ENCODE peak calls at places on chromosomes 1 and 21, in eight cellular contexts. One of them, this sample, is unnamed.

GRCh38 chr1:22237433-22238093 is 94.7 kb upstream of the WNT4 start:
- DNase-seq in heart right ventricle: no peak
- DNase-seq in A549: no peak
- DNase-seq in CD8-positive, alpha-beta memory T cell: no peak
- DNase-seq in astrocyte of the spinal cord: no peak
- DNase-seq in heart left ventricle: no peak
- DNase-seq in H7: no peak
- DNase-seq in CD4-positive, CD25-positive, alpha-beta regulatory T cell: no peak
- DNase-seq in this sample: no peak

GRCh38 chr1:36153476-36153875 is 2.5 kb upstream of the MAP7D1 start:
- DNase-seq in CD8-positive, alpha-beta memory T cell: no peak
- DNase-seq in astrocyte of the spinal cord: no peak
- DNase-seq in heart right ventricle: no peak
- DNase-seq in H7: no peak
- DNase-seq in heart left ventricle: no peak
- DNase-seq in A549: no peak
- DNase-seq in CD4-positive, CD25-positive, alpha-beta regulatory T cell: no peak
- DNase-seq in this sample: no peak

GRCh38 chr1:110343249-110343648 is 4.1 kb downstream of the RBM15 start:
- DNase-seq in H7: no peak
- DNase-seq in heart left ventricle: no peak
- DNase-seq in astrocyte of the spinal cord: no peak
- DNase-seq in CD8-positive, alpha-beta memory T cell: no peak
- DNase-seq in heart right ventricle: no peak
- DNase-seq in A549: no peak
- DNase-seq in CD4-positive, CD25-positive, alpha-beta regulatory T cell: no peak
- DNase-seq in this sample: no peak

GRCh38 chr1:155000475-155000724 is 2.2 kb upstream of the ZBTB7B start:
- DNase-seq in heart right ventricle: no peak
- DNase-seq in CD4-positive, CD25-positive, alpha-beta regulatory T cell: peak; percentile 21
- DNase-seq in H7: no peak
- DNase-seq in CD8-positive, alpha-beta memory T cell: no peak
- DNase-seq in heart left ventricle: no peak
- DNase-seq in A549: peak; percentile 55
- DNase-seq in astrocyte of the spinal cord: no peak
- DNase-seq in this sample: no peak

GRCh38 chr1:182588460-182589396 is at the start of gene RNASEL:
- DNase-seq in heart right ventricle: peak; percentile 71
- DNase-seq in A549: peak; percentile 74
- DNase-seq in H7: peak; percentile 47
- DNase-seq in CD8-positive, alpha-beta memory T cell: peak; percentile 72
- DNase-seq in astrocyte of the spinal cord: peak; percentile 75
- DNase-seq in CD4-positive, CD25-positive, alpha-beta regulatory T cell: peak; percentile 52
- DNase-seq in heart left ventricle: peak; percentile 76
- DNase-seq in this sample: peak; percentile 75

GRCh38 chr1:189150624-189151023 is 1327.0 kb downstream of the BRINP3 start:
- DNase-seq in CD4-positive, CD25-positive, alpha-beta regulatory T cell: no peak
- DNase-seq in heart right ventricle: no peak
- DNase-seq in H7: no peak
- DNase-seq in A549: no peak
- DNase-seq in astrocyte of the spinal cord: no peak
- DNase-seq in heart left ventricle: no peak
- DNase-seq in CD8-positive, alpha-beta memory T cell: no peak
- DNase-seq in this sample: no peak

GRCh38 chr1:115717541-115717940 is 51.0 kb downstream of the CASQ2 start:
- DNase-seq in astrocyte of the spinal cord: peak; percentile 24
- DNase-seq in CD4-positive, CD25-positive, alpha-beta regulatory T cell: no peak
- DNase-seq in A549: no peak
- DNase-seq in H7: peak; percentile 37
- DNase-seq in heart left ventricle: no peak
- DNase-seq in CD8-positive, alpha-beta memory T cell: no peak
- DNase-seq in heart right ventricle: peak; percentile 30
- DNase-seq in this sample: no peak

GRCh38 chr21:29074783-29075182 is 1.3 kb upstream of the CCT8 start:
- DNase-seq in CD8-positive, alpha-beta memory T cell: no peak
- DNase-seq in CD4-positive, CD25-positive, alpha-beta regulatory T cell: no peak
- DNase-seq in heart right ventricle: no peak
- DNase-seq in H7: no peak
- DNase-seq in astrocyte of the spinal cord: no peak
- DNase-seq in heart left ventricle: no peak
- DNase-seq in A549: no peak
- DNase-seq in this sample: no peak

GRCh38 chr21:38041493-38041892 is 125.2 kb upstream of the KCNJ6 start:
- DNase-seq in astrocyte of the spinal cord: no peak
- DNase-seq in CD4-positive, CD25-positive, alpha-beta regulatory T cell: no peak
- DNase-seq in heart right ventricle: no peak
- DNase-seq in H7: no peak
- DNase-seq in A549: no peak
- DNase-seq in CD8-positive, alpha-beta memory T cell: no peak
- DNase-seq in heart left ventricle: no peak
- DNase-seq in this sample: no peak

GRCh38 chr1:92933459-92933858 is 27.8 kb downstream of the DIPK1A start:
- DNase-seq in heart right ventricle: no peak
- DNase-seq in CD4-positive, CD25-positive, alpha-beta regulatory T cell: no peak
- DNase-seq in CD8-positive, alpha-beta memory T cell: no peak
- DNase-seq in A549: no peak
- DNase-seq in H7: no peak
- DNase-seq in heart left ventricle: no peak
- DNase-seq in astrocyte of the spinal cord: no peak
- DNase-seq in this sample: no peak

GRCh38 chr1:220894025-220894923 is 15.0 kb downstream of the HLX start:
- DNase-seq in A549: no peak
- DNase-seq in astrocyte of the spinal cord: no peak
- DNase-seq in CD8-positive, alpha-beta memory T cell: no peak
- DNase-seq in heart right ventricle: no peak
- DNase-seq in H7: peak; percentile 80
- DNase-seq in CD4-positive, CD25-positive, alpha-beta regulatory T cell: no peak
- DNase-seq in heart left ventricle: no peak
- DNase-seq in this sample: no peak

GRCh38 chr1:18373151-18373550 is 107.6 kb upstream of the KLHDC7A start:
- DNase-seq in heart left ventricle: no peak
- DNase-seq in CD8-positive, alpha-beta memory T cell: no peak
- DNase-seq in CD4-positive, CD25-positive, alpha-beta regulatory T cell: no peak
- DNase-seq in A549: no peak
- DNase-seq in heart right ventricle: no peak
- DNase-seq in astrocyte of the spinal cord: no peak
- DNase-seq in H7: no peak
- DNase-seq in this sample: no peak

GRCh38 chr1:47870480-47870879 is 126.7 kb downstream of the TRABD2B start:
- DNase-seq in A549: no peak
- DNase-seq in heart right ventricle: no peak
- DNase-seq in astrocyte of the spinal cord: no peak
- DNase-seq in CD4-positive, CD25-positive, alpha-beta regulatory T cell: no peak
- DNase-seq in H7: no peak
- DNase-seq in CD8-positive, alpha-beta memory T cell: no peak
- DNase-seq in heart left ventricle: no peak
- DNase-seq in this sample: no peak

GRCh38 chr1:84774674-84775548 is 84.7 kb upstream of the SSX2IP start:
- DNase-seq in heart right ventricle: no peak
- DNase-seq in astrocyte of the spinal cord: no peak
- DNase-seq in H7: peak; percentile 68
- DNase-seq in CD4-positive, CD25-positive, alpha-beta regulatory T cell: no peak
- DNase-seq in A549: no peak
- DNase-seq in CD8-positive, alpha-beta memory T cell: no peak
- DNase-seq in heart left ventricle: no peak
- DNase-seq in this sample: no peak

GRCh38 chr1:109925159-109925990 is 14.7 kb downstream of the CSF1 start:
- DNase-seq in astrocyte of the spinal cord: no peak
- DNase-seq in heart left ventricle: no peak
- DNase-seq in H7: peak; percentile 12
- DNase-seq in CD4-positive, CD25-positive, alpha-beta regulatory T cell: no peak
- DNase-seq in heart right ventricle: no peak
- DNase-seq in CD8-positive, alpha-beta memory T cell: no peak
- DNase-seq in A549: no peak
- DNase-seq in this sample: no peak

GRCh38 chr1:5980314-5981008 is 11.8 kb downstream of the NPHP4 start:
- DNase-seq in heart right ventricle: peak; percentile 65
- DNase-seq in H7: peak; percentile 95
- DNase-seq in CD8-positive, alpha-beta memory T cell: no peak
- DNase-seq in astrocyte of the spinal cord: peak; percentile 17
- DNase-seq in A549: no peak
- DNase-seq in CD4-positive, CD25-positive, alpha-beta regulatory T cell: no peak
- DNase-seq in heart left ventricle: peak; percentile 61
- DNase-seq in this sample: peak; percentile 46

GRCh38 chr1:5982868-5983267 is 9.4 kb downstream of the NPHP4 start:
- DNase-seq in H7: no peak
- DNase-seq in astrocyte of the spinal cord: no peak
- DNase-seq in heart right ventricle: no peak
- DNase-seq in CD4-positive, CD25-positive, alpha-beta regulatory T cell: no peak
- DNase-seq in heart left ventricle: no peak
- DNase-seq in A549: no peak
- DNase-seq in CD8-positive, alpha-beta memory T cell: no peak
- DNase-seq in this sample: no peak

GRCh38 chr1:5979536-5980313 is 12.5 kb downstream of the NPHP4 start:
- DNase-seq in H7: no peak
- DNase-seq in A549: no peak
- DNase-seq in astrocyte of the spinal cord: no peak
- DNase-seq in CD4-positive, CD25-positive, alpha-beta regulatory T cell: no peak
- DNase-seq in heart right ventricle: no peak
- DNase-seq in CD8-positive, alpha-beta memory T cell: no peak
- DNase-seq in heart left ventricle: no peak
- DNase-seq in this sample: no peak

GRCh38 chr1:5982276-5982675 is 9.9 kb downstream of the NPHP4 start:
- DNase-seq in A549: no peak
- DNase-seq in H7: no peak
- DNase-seq in astrocyte of the spinal cord: no peak
- DNase-seq in CD4-positive, CD25-positive, alpha-beta regulatory T cell: no peak
- DNase-seq in CD8-positive, alpha-beta memory T cell: no peak
- DNase-seq in heart left ventricle: no peak
- DNase-seq in heart right ventricle: no peak
- DNase-seq in this sample: no peak

DNA sequence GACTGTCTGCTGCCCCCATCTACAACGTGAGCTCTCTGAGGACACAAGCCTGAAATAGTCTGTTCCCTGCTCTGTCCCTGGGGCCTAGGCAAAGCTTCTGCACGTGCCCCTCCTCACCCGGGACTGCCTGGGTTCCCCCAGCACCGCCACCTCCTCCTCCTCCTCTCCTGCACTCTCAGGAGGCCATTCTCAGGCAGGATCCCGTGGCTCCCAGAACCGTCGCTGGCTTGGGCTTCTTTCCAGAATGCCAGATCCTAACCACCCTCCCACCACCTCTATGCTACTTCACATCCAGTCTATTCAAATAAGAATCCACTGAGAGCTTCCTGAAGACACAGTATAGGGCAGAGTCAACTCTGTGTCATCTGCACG is 11.2 kb downstream of the NPHP4 start:
- DNase-seq in heart left ventricle: no peak
- DNase-seq in CD8-positive, alpha-beta memory T cell: no peak
- DNase-seq in CD4-positive, CD25-positive, alpha-beta regulatory T cell: no peak
- DNase-seq in A549: no peak
- DNase-seq in heart right ventricle: no peak
- DNase-seq in H7: no peak
- DNase-seq in astrocyte of the spinal cord: no peak
- DNase-seq in this sample: no peak
- H3K4me3 ChIP-seq in heart left ventricle: no peak overlapping the region
- H3K4me3 ChIP-seq in CD8-positive, alpha-beta memory T cell: no peak overlapping the region
- H3K4me3 ChIP-seq in CD4-positive, CD25-positive, alpha-beta regulatory T cell: no peak overlapping the region
- H3K4me3 ChIP-seq in A549: no peak overlapping the region
- H3K4me3 ChIP-seq in heart right ventricle: no peak overlapping the region
- H3K4me3 ChIP-seq in H7: peak overlapping the region; percentile 20
- H3K4me3 ChIP-seq in astrocyte of the spinal cord: no peak overlapping the region
- H3K4me3 ChIP-seq in this sample: no peak overlapping the region

GRCh38 chr1:153608742-153609584 is 4.0 kb downstream of the S100A16 start:
- DNase-seq in A549: peak; percentile 98
- DNase-seq in heart left ventricle: peak; percentile 80
- DNase-seq in CD4-positive, CD25-positive, alpha-beta regulatory T cell: no peak
- DNase-seq in CD8-positive, alpha-beta memory T cell: no peak
- DNase-seq in H7: peak; percentile 95
- DNase-seq in heart right ventricle: peak; percentile 88
- DNase-seq in astrocyte of the spinal cord: peak; percentile 94
- DNase-seq in this sample: peak; percentile 87

GRCh38 chr1:153608089-153608672 is 4.8 kb downstream of the S100A16 start:
- DNase-seq in heart left ventricle: no peak
- DNase-seq in H7: peak; percentile 34
- DNase-seq in CD4-positive, CD25-positive, alpha-beta regulatory T cell: no peak
- DNase-seq in CD8-positive, alpha-beta memory T cell: no peak
- DNase-seq in astrocyte of the spinal cord: no peak
- DNase-seq in heart right ventricle: no peak
- DNase-seq in A549: no peak
- DNase-seq in this sample: no peak

GRCh38 chr1:153609585-153609907 is 3.4 kb downstream of the S100A16 start:
- DNase-seq in CD4-positive, CD25-positive, alpha-beta regulatory T cell: no peak
- DNase-seq in A549: no peak
- DNase-seq in H7: no peak
- DNase-seq in heart left ventricle: no peak
- DNase-seq in CD8-positive, alpha-beta memory T cell: no peak
- DNase-seq in heart right ventricle: no peak
- DNase-seq in astrocyte of the spinal cord: no peak
- DNase-seq in this sample: no peak

GRCh38 chr1:153606194-153606593 is 6.7 kb downstream of the S100A16 start:
- DNase-seq in heart right ventricle: no peak
- DNase-seq in heart left ventricle: no peak
- DNase-seq in CD8-positive, alpha-beta memory T cell: no peak
- DNase-seq in astrocyte of the spinal cord: no peak
- DNase-seq in CD4-positive, CD25-positive, alpha-beta regulatory T cell: no peak
- DNase-seq in A549: no peak
- DNase-seq in H7: no peak
- DNase-seq in this sample: no peak

GRCh38 chr1:153607381-153607780 is 5.6 kb downstream of the S100A16 start:
- DNase-seq in A549: no peak
- DNase-seq in heart right ventricle: no peak
- DNase-seq in heart left ventricle: no peak
- DNase-seq in astrocyte of the spinal cord: no peak
- DNase-seq in CD4-positive, CD25-positive, alpha-beta regulatory T cell: no peak
- DNase-seq in H7: no peak
- DNase-seq in CD8-positive, alpha-beta memory T cell: no peak
- DNase-seq in this sample: no peak
- H3K4me3 ChIP-seq in A549: no peak overlapping the region
- H3K4me3 ChIP-seq in heart right ventricle: peak overlapping the region; percentile 59
- H3K4me3 ChIP-seq in heart left ventricle: peak overlapping the region; percentile 55
- H3K4me3 ChIP-seq in astrocyte of the spinal cord: no peak overlapping the region
- H3K4me3 ChIP-seq in CD4-positive, CD25-positive, alpha-beta regulatory T cell: no peak overlapping the region
- H3K4me3 ChIP-seq in H7: no peak overlapping the region
- H3K4me3 ChIP-seq in CD8-positive, alpha-beta memory T cell: no peak overlapping the region
- H3K4me3 ChIP-seq in this sample: no peak overlapping the region

GRCh38 chr1:68046885-68047658 is 3.4 kb downstream of the DIRAS3 start:
- DNase-seq in astrocyte of the spinal cord: no peak
- DNase-seq in heart right ventricle: no peak
- DNase-seq in CD4-positive, CD25-positive, alpha-beta regulatory T cell: no peak
- DNase-seq in heart left ventricle: no peak
- DNase-seq in A549: no peak
- DNase-seq in CD8-positive, alpha-beta memory T cell: no peak
- DNase-seq in H7: no peak
- DNase-seq in this sample: no peak
- H3K4me3 ChIP-seq in astrocyte of the spinal cord: no peak overlapping the region
- H3K4me3 ChIP-seq in heart right ventricle: no peak overlapping the region
- H3K4me3 ChIP-seq in CD4-positive, CD25-positive, alpha-beta regulatory T cell: no peak overlapping the region
- H3K4me3 ChIP-seq in heart left ventricle: no peak overlapping the region
- H3K4me3 ChIP-seq in A549: no peak overlapping the region
- H3K4me3 ChIP-seq in CD8-positive, alpha-beta memory T cell: no peak overlapping the region
- H3K4me3 ChIP-seq in H7: peak overlapping the region; percentile 19
- H3K4me3 ChIP-seq in this sample: no peak overlapping the region

DNA sequence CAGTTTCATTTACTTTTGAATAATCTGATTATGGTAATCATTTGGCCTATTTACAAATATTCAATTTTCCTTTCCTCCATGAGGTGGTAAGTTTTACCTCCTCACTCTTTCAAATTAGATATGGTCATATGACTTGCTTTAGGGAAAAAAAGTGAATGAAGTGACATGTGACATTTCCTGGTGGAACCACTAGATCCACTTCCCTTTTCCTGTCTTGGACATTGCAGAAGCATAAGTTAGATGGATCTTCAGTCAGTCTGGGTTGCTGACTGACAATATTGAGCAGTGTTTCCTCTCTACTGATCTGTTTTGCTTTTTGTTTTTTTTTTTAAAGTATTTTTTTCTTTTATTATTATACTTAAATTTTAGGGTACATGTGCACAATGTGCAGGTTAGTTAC is 481.1 kb upstream of the PTBP2 start:
- DNase-seq in CD8-positive, alpha-beta memory T cell: no peak
- DNase-seq in astrocyte of the spinal cord: no peak
- DNase-seq in H7: no peak
- DNase-seq in heart right ventricle: no peak
- DNase-seq in CD4-positive, CD25-positive, alpha-beta regulatory T cell: no peak
- DNase-seq in A549: no peak
- DNase-seq in heart left ventricle: no peak
- DNase-seq in this sample: no peak
- H3K4me3 ChIP-seq in CD8-positive, alpha-beta memory T cell: no peak overlapping the region
- H3K4me3 ChIP-seq in astrocyte of the spinal cord: no peak overlapping the region
- H3K4me3 ChIP-seq in H7: no peak overlapping the region
- H3K4me3 ChIP-seq in heart right ventricle: no peak overlapping the region
- H3K4me3 ChIP-seq in CD4-positive, CD25-positive, alpha-beta regulatory T cell: no peak overlapping the region
- H3K4me3 ChIP-seq in A549: no peak overlapping the region
- H3K4me3 ChIP-seq in heart left ventricle: no peak overlapping the region
- H3K4me3 ChIP-seq in this sample: no peak overlapping the region